ENCODE peak calls at places on chromosomes 2 and 18, in six cellular contexts. C, P, X, Q, T and F are unnamed samples.
A peak's percentile ranks its signal among the peaks of the same experiment; 100 is the strongest.

GRCh38 chr2:25557179-25558036 is 116.0 kb downstream of the DTNB start:
- DNase-seq in Q (no peak), T (no peak), P (no peak), C (no peak), X (no peak), F (no peak)

GRCh38 chr2:20624884-20625485 is 25.9 kb downstream of the HS1BP3 start:
- DNase-seq in P (no peak), Q (no peak), X (no peak), T (peak; percentile 17), C (no peak), F (no peak)

GRCh38 chr2:239936838-239937581 is 88.1 kb downstream of the NDUFA10 start:
- DNase-seq in X (no peak), C (no peak), Q (no peak), P (no peak), T (peak; percentile 21), F (no peak)

GRCh38 chr2:38432827-38433606 is 55.9 kb upstream of the ATL2 start:
- DNase-seq in C (no peak), X (no peak), T (no peak), Q (no peak), P (no peak), F (no peak)

GRCh38 chr18:63421514-63421913 is 762 bp downstream of the VPS4B start:
- DNase-seq in T (no peak), P (no peak), Q (no peak), X (peak; percentile 2), C (no peak), F (no peak)

GRCh38 chr2:26605195-26605968 is 35.8 kb downstream of the CIB4 start:
- DNase-seq in T (no peak), P (peak; percentile 7), C (peak; percentile 36), Q (peak; percentile 4), X (peak; percentile 17), F (peak; percentile 70)

GRCh38 chr2:200129756-200130462 is 174.5 kb downstream of the MAIP1 start:
- DNase-seq in P (no peak), X (no peak), Q (no peak), C (no peak), T (no peak), F (no peak)

GRCh38 chr2:119436993-119437772 is 5.5 kb downstream of the TMEM37 start:
- DNase-seq in C (no peak), Q (no peak), X (no peak), P (no peak), T (no peak), F (no peak)

GRCh38 chr18:69484699-69485396 is 84.2 kb downstream of the DOK6 start:
- DNase-seq in P (no peak), C (no peak), Q (no peak), X (no peak), T (no peak), F (peak; percentile 17)

GRCh38 chr2:201100497-201100896 is 15.5 kb upstream of the CFLAR start:
- DNase-seq in T (no peak), C (no peak), X (no peak), P (no peak), Q (no peak), F (no peak)

GRCh38 chr18:48542513-48543181 is 3.8 kb downstream of the CTIF start:
- DNase-seq in Q (no peak), X (no peak), C (no peak), T (no peak), P (no peak), F (no peak)

GRCh38 chr2:217279571-217279970 is 419.7 kb upstream of the TNP1 start:
- DNase-seq in T (no peak), Q (no peak), P (no peak), X (no peak), C (no peak), F (peak; percentile 80)